ENCODE peak calls at places on chromosome 11, in four cellular contexts. W is MM.1S, K is keratinocyte, U is GM23338. J is an unnamed sample.

GRCh38 chr11:26219506-26220117 is 112.3 kb upstream of the ANO3 start:
- DNase-seq in W (peak), K (no peak), U (no peak), J (no peak)

GRCh38 chr11:60710482-60710881 is 11.1 kb downstream of the MS4A8 start:
- DNase-seq in W (no peak), K (no peak), U (peak), J (peak)

GRCh38 chr11:130431337-130431773 is 2.9 kb upstream of the ADAMTS8 start:
- DNase-seq in W (peak), K (no peak), U (peak), J (peak)

GRCh38 chr11:31757245-31757835 is 53.8 kb downstream of the PAX6 start:
- DNase-seq in W (no peak), K (no peak), U (no peak), J (no peak)

GRCh38 chr11:108405706-108406105 is 61.6 kb downstream of the C11orf65 start:
- DNase-seq in W (no peak), K (peak), U (no peak), J (no peak)

GRCh38 chr11:9003573-9004309 is at the start of gene NRIP3:
- DNase-seq in W (no peak), K (no peak), U (peak), J (peak)

GRCh38 chr11:47667135-47667534 is 24.8 kb upstream of the MTCH2 start:
- DNase-seq in W (no peak), K (no peak), U (no peak), J (no peak)

GRCh38 chr11:108872781-108873291 is 208.0 kb downstream of the DDX10 start:
- DNase-seq in W (no peak), K (no peak), U (no peak), J (no peak)

GRCh38 chr11:24585192-24585591 is 88.3 kb downstream of the LUZP2 start:
- DNase-seq in W (no peak), K (no peak), U (no peak), J (no peak)

GRCh38 chr11:9362393-9362863 is 22.0 kb upstream of the IPO7 start:
- DNase-seq in W (no peak), K (no peak), U (peak), J (no peak)

GRCh38 chr11:117573326-117573725 is 223.7 kb downstream of the DSCAML1 start:
- DNase-seq in W (no peak), K (no peak), U (no peak), J (no peak)

GRCh38 chr11:16312242-16312641 is 44.1 kb downstream of the SOX6 start:
- DNase-seq in W (no peak), K (no peak), U (no peak), J (no peak)

GRCh38 chr11:36702330-36703054 is 104.5 kb upstream of the RAG2 start:
- DNase-seq in W (peak), K (peak), U (peak), J (no peak)

GRCh38 chr11:73428227-73428626 is 52.0 kb downstream of the RELT start:
- DNase-seq in W (no peak), K (no peak), U (no peak), J (no peak)

GRCh38 chr11:121723261-121723741 is 270.5 kb upstream of the SORL1-AS1 start:
- DNase-seq in W (no peak), K (no peak), U (peak), J (peak)

GRCh38 chr11:33530824-33531223 is 169.8 kb downstream of the C11orf91 start:
- DNase-seq in W (no peak), K (no peak), U (no peak), J (no peak)

GRCh38 chr11:71200761-71201160 is 51.6 kb downstream of the SHANK2 start:
- DNase-seq in W (no peak), K (no peak), U (no peak), J (no peak)

GRCh38 chr11:118227865-118228785 is 3.3 kb upstream of the JAML start:
- DNase-seq in W (no peak), K (no peak), U (no peak), J (no peak)

GRCh38 chr11:33722579-33723234 is 13.5 kb downstream of the CD59 start:
- DNase-seq in W (no peak), K (no peak), U (no peak), J (no peak)

GRCh38 chr11:117936973-117937372 is 7.8 kb upstream of the TMPRSS13 start:
- DNase-seq in W (peak), K (no peak), U (no peak), J (no peak)

GRCh38 chr11:36333468-36333867 is 37.4 kb downstream of the PRR5L start:
- DNase-seq in W (no peak), K (no peak), U (no peak), J (no peak)

GRCh38 chr11:122209619-122210377 is 93.8 kb upstream of the BLID start:
- DNase-seq in W (no peak), K (no peak), U (no peak), J (no peak)

GRCh38 chr11:111334495-111335123 is 36.3 kb downstream of the POU2AF3 start:
- DNase-seq in W (no peak), K (no peak), U (no peak), J (no peak)

GRCh38 chr11:79437274-79437980 is 3.4 kb downstream of the TENM4 start:
- DNase-seq in W (peak), K (no peak), U (peak), J (no peak)

GRCh38 chr11:67119577-67120391 is 721 bp downstream of the KDM2A start:
- DNase-seq in W (peak), K (no peak), U (peak), J (no peak)

GRCh38 chr11:31412946-31413345 is 43.3 kb downstream of the DNAJC24 start:
- DNase-seq in W (no peak), K (peak), U (no peak), J (no peak)

GRCh38 chr11:67356867-67357561 is 3.7 kb upstream of the POLD4 start:
- DNase-seq in W (peak), K (no peak), U (peak), J (no peak)

GRCh38 chr11:100730266-100730665 is 43.2 kb downstream of the ARHGAP42 start:
- DNase-seq in W (no peak), K (no peak), U (no peak), J (no peak)

GRCh38 chr11:134647066-134647746 is 235.2 kb upstream of the B3GAT1 start:
- DNase-seq in W (no peak), K (no peak), U (no peak), J (no peak)

GRCh38 chr11:46890665-46891064 is 27.7 kb downstream of the LRP4 start:
- DNase-seq in W (no peak), K (no peak), U (no peak), J (no peak)

GRCh38 chr11:20057055-20057943 is 103.0 kb downstream of the DBX1 start:
- DNase-seq in W (no peak), K (no peak), U (no peak), J (no peak)

GRCh38 chr11:74662487-74663103 is 68.6 kb downstream of the CHRDL2 start:
- DNase-seq in W (no peak), K (no peak), U (no peak), J (no peak)

GRCh38 chr11:110076388-110076965 is 16.7 kb upstream of the ZC3H12C start:
- DNase-seq in W (no peak), K (no peak), U (peak), J (no peak)

GRCh38 chr11:7844986-7845385 is 48.2 kb upstream of the OR5P2 start:
- DNase-seq in W (no peak), K (no peak), U (no peak), J (no peak)

GRCh38 chr11:19929655-19930054 is 217.0 kb downstream of the NAV2 start:
- DNase-seq in W (no peak), K (no peak), U (no peak), J (no peak)

GRCh38 chr11:66727883-66728759 is 895 bp downstream of the SPTBN2 start:
- DNase-seq in W (no peak), K (no peak), U (peak), J (no peak)

GRCh38 chr11:27313157-27313821 is 49.7 kb downstream of the CCDC34 start:
- DNase-seq in W (no peak), K (no peak), U (no peak), J (no peak)

GRCh38 chr11:107856981-107857517 is 1.5 kb downstream of the SLC35F2 start:
- DNase-seq in W (no peak), K (no peak), U (no peak), J (no peak)

GRCh38 chr11:103700605-103701004 is 335.8 kb upstream of the DDI1 start:
- DNase-seq in W (no peak), K (no peak), U (no peak), J (no peak)

DNA sequence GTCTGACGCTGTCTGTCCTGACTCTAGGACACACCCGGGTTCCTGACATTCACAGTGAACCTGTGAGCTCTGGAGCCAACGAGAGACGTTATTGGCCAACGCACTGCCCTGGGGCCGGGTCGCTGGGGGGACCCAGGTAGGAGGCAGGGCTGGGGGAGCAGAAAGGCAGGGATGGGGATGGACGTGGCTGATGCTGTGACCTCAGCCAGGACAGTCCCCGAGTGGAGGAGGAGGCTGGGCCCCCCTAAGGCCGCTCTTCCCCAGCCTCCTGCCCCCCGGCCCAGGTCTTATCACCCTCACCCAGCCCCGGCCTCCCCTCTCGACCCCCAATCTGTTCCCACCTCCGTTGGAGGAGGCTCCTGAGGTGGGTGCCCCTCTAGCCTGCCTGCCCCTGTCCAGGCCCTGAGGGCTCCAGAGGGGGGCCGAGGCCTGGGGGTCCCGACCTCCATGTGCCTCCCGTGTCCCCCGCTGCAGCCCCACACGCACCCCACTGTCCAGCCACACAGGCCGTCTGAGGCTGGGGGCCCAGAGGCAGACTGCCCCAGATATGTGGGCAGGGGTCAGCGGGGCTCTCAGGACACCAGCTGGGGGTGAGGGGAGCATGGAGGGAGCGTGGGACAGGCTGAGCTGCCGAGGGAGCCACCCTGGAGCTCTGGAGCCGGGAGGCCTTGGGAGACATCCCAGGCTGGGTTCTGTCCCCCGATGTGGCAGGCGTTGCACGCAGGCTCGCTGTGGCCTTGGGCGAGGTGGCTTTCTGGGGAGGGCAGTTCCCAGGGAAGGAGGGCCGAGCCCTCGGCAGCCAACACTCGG is 29.2 kb upstream of the MUC5AC start:
- DNase-seq in W (no peak), K (no peak), U (no peak), J (no peak)
- TF ChIP-seq EZH2 in W (no peak), K (no peak), U (no peak), J (no peak)

GRCh38 chr11:65045061-65045460 is 4.1 kb downstream of the SAC3D1 start:
- DNase-seq in W (no peak), K (no peak), U (no peak), J (no peak)
- TF ChIP-seq EZH2 in W (no peak), K (no peak), U (no peak), J (no peak)

GRCh38 chr11:22666700-22667439 is 459 bp downstream of the GAS2 start:
- DNase-seq in W (peak), K (no peak), U (peak), J (peak)
- TF ChIP-seq EZH2 in W (no peak), K (peak), U (no peak), J (peak)

GRCh38 chr11:64037027-64037633 is 1.4 kb downstream of the FLRT1 start:
- DNase-seq in W (no peak), K (no peak), U (peak), J (no peak)

GRCh38 chr11:64035081-64035524 is 628 bp upstream of the FLRT1 start:
- DNase-seq in W (no peak), K (no peak), U (no peak), J (no peak)

GRCh38 chr11:64035581-64035980 is at the start of gene FLRT1:
- DNase-seq in W (no peak), K (no peak), U (no peak), J (no peak)

GRCh38 chr11:64034411-64034811 is 1.3 kb upstream of the FLRT1 start:
- DNase-seq in W (no peak), K (no peak), U (peak), J (no peak)

DNA sequence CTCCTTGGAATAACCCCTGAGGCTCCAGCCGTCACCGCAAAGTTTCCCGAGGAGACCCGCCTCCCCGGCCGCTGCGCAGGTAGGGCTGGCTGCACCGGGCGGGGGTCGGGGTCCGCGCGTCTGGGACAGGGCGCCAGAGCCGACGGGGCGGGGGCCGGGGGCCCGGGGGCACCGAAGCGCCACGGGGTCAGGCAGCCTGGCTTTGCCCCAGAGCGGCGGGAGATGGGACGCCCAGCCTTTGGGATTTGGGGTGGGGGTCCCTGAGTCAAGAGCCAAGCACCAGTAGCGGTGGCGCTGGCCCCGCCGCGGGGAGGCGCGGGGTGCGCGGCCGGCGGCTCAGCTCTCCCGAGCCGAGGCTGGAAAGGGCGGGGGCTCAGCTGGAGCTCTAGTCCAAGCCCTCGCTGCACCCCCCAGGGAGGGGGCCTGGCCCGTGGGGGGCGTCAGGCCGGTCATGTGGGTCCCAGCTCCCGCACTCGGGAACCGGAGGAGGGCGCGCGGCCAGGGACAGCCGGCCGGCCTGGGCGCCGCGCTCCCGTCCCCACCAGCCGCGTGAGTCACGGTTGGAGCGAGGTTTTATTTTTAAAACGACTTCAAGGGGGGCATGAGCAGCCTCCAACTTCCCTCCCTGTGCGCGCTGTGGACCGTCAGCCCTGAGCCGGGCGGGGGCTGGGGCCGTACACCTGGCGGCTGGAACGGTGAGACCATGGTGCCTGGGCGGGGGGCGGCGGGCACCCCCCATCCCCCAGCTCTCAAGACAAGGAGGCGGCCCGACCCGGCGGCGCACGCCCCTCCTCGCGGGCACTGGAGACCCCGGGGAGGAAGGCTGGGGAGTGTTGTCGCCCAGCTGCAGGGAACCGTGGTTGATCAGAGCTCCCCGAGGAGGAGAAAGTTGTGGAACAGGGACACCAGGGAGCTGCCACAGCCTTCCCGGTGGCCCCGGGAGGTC is 623 bp downstream of the FLRT1 start:
- DNase-seq in W (no peak), K (no peak), U (peak), J (no peak)
- TF ChIP-seq EZH2 in W (no peak), K (peak), U (peak), J (peak)

GRCh38 chr11:57482782-57483569 is 22.6 kb downstream of the RTN4RL2 start:
- DNase-seq in W (peak), K (no peak), U (peak), J (peak)
- TF ChIP-seq EZH2 in W (no peak), K (no peak), U (no peak), J (no peak)

GRCh38 chr11:18050853-18051252 is 4.8 kb upstream of the TPH1 start:
- DNase-seq in W (no peak), K (no peak), U (no peak), J (no peak)

GRCh38 chr11:18046116-18046777 is at the start of gene TPH1:
- DNase-seq in W (no peak), K (no peak), U (peak), J (peak)
- TF ChIP-seq EZH2 in W (no peak), K (peak), U (peak), J (peak)

J was measured in H1.